ENCODE peak calls at places on chromosome 22, in five cellular contexts. T, K, P, Z and J are unnamed samples.

GRCh38 chr22:40597541-40598453 is 38.7 kb downstream of the MRTFA start:
- DNase-seq in T (no peak), K (no peak), P (no peak), Z (no peak), J (no peak)

GRCh38 chr22:27880778-27881394 is 38.2 kb downstream of the PITPNB start:
- DNase-seq in T (no peak), K (peak), P (peak), Z (peak), J (no peak)

GRCh38 chr22:19848298-19849224 is 6.1 kb downstream of the GNB1L start:
- DNase-seq in T (no peak), K (no peak), P (no peak), Z (no peak), J (no peak)

GRCh38 chr22:20591660-20592310 is 84.4 kb downstream of the MED15 start:
- DNase-seq in T (no peak), K (no peak), P (no peak), Z (no peak), J (no peak)

GRCh38 chr22:40361100-40361499 is 9.3 kb upstream of the SGSM3 start:
- DNase-seq in T (no peak), K (no peak), P (no peak), Z (no peak), J (no peak)

GRCh38 chr22:18935889-18936529 is at the start of gene PRODH:
- DNase-seq in T (no peak), K (no peak), P (no peak), Z (no peak), J (no peak)

GRCh38 chr22:32661296-32661695 is 140.2 kb upstream of the TIMP3 start:
- DNase-seq in T (no peak), K (peak), P (peak), Z (peak), J (peak)

GRCh38 chr22:37998543-37998942 is 14.2 kb upstream of the SOX10 start:
- DNase-seq in T (no peak), K (no peak), P (no peak), Z (no peak), J (no peak)

GRCh38 chr22:45649809-45650208 is 21.8 kb upstream of the ATXN10 start:
- DNase-seq in T (no peak), K (no peak), P (no peak), Z (no peak), J (no peak)

GRCh38 chr22:40637181-40638150 is 947 bp upstream of the MRTFA start:
- DNase-seq in T (no peak), K (peak), P (no peak), Z (peak), J (peak)

GRCh38 chr22:18048441-18048898 is 24.1 kb upstream of the MICAL3 start:
- DNase-seq in T (no peak), K (no peak), P (peak), Z (no peak), J (no peak)

GRCh38 chr22:40211481-40212052 is 33.8 kb downstream of the TNRC6B start:
- DNase-seq in T (no peak), K (no peak), P (no peak), Z (peak), J (no peak)

GRCh38 chr22:18078329-18079041 is 695 bp downstream of the PEX26 start:
- DNase-seq in T (no peak), K (no peak), P (no peak), Z (peak), J (no peak)

GRCh38 chr22:31852691-31853370 is 91.5 kb upstream of the YWHAH start:
- DNase-seq in T (no peak), K (no peak), P (no peak), Z (no peak), J (no peak)

GRCh38 chr22:36658900-36659299 is 44.7 kb downstream of the CACNG2 start:
- DNase-seq in T (no peak), K (no peak), P (no peak), Z (no peak), J (no peak)

GRCh38 chr22:32801436-32802290 is at the start of gene TIMP3:
- DNase-seq in T (peak), K (peak), P (no peak), Z (no peak), J (peak)

GRCh38 chr22:18997306-18997924 is 61.3 kb upstream of the PRODH start:
- DNase-seq in T (no peak), K (no peak), P (no peak), Z (no peak), J (no peak)

GRCh38 chr22:32695451-32695891 is 106.0 kb upstream of the TIMP3 start:
- DNase-seq in T (no peak), K (no peak), P (peak), Z (no peak), J (no peak)

GRCh38 chr22:31922593-31922992 is 21.7 kb upstream of the YWHAH start:
- DNase-seq in T (no peak), K (no peak), P (no peak), Z (peak), J (no peak)

GRCh38 chr22:28799834-28800307 is 498 bp downstream of the XBP1 start:
- DNase-seq in T (peak), K (peak), P (peak), Z (no peak), J (no peak)

GRCh38 chr22:41001722-41002122 is 50.5 kb downstream of the RBX1 start:
- DNase-seq in T (no peak), K (no peak), P (no peak), Z (no peak), J (no peak)

GRCh38 chr22:23696326-23696851 is 5.6 kb downstream of the RGL4 start:
- DNase-seq in T (no peak), K (no peak), P (no peak), Z (peak), J (no peak)

GRCh38 chr22:48880749-48881148 is 946.9 kb downstream of the BRD1 start:
- DNase-seq in T (no peak), K (no peak), P (no peak), Z (no peak), J (no peak)

GRCh38 chr22:39309364-39309861 is 10.0 kb downstream of the RPL3 start:
- DNase-seq in T (no peak), K (no peak), P (no peak), Z (no peak), J (no peak)

GRCh38 chr22:38308791-38309498 is 8.3 kb downstream of the CSNK1E start:
- DNase-seq in T (no peak), K (no peak), P (no peak), Z (no peak), J (no peak)

GRCh38 chr22:45210577-45211431 is 29.9 kb downstream of the KIAA0930 start:
- DNase-seq in T (no peak), K (no peak), P (peak), Z (no peak), J (no peak)

GRCh38 chr22:27614291-27615007 is 187.1 kb downstream of the MN1 start:
- DNase-seq in T (no peak), K (no peak), P (no peak), Z (no peak), J (no peak)

GRCh38 chr22:44667829-44668189 is 34.2 kb upstream of the PRR5 start:
- DNase-seq in T (no peak), K (no peak), P (no peak), Z (no peak), J (no peak)

GRCh38 chr22:49270595-49271368 is 556.9 kb downstream of the BRD1 start:
- DNase-seq in T (no peak), K (no peak), P (no peak), Z (no peak), J (no peak)

GRCh38 chr22:19275919-19276600 is 15.5 kb downstream of the CLTCL1 start:
- DNase-seq in T (no peak), K (no peak), P (no peak), Z (no peak), J (no peak)

GRCh38 chr22:45515678-45516077 is 13.0 kb downstream of the FBLN1 start:
- DNase-seq in T (no peak), K (no peak), P (no peak), Z (no peak), J (no peak)

GRCh38 chr22:31134688-31135087 is 5.6 kb downstream of the PLA2G3 start:
- DNase-seq in T (no peak), K (no peak), P (no peak), Z (no peak), J (no peak)

GRCh38 chr22:27317961-27318360 is 483.6 kb downstream of the MN1 start:
- DNase-seq in T (no peak), K (no peak), P (peak), Z (no peak), J (no peak)

GRCh38 chr22:36862251-36863242 is 1.7 kb downstream of the NCF4 start:
- DNase-seq in T (no peak), K (peak), P (no peak), Z (peak), J (no peak)

GRCh38 chr22:41048791-41049717 is 43.3 kb upstream of the EP300 start:
- DNase-seq in T (peak), K (peak), P (peak), Z (no peak), J (peak)

DNA sequence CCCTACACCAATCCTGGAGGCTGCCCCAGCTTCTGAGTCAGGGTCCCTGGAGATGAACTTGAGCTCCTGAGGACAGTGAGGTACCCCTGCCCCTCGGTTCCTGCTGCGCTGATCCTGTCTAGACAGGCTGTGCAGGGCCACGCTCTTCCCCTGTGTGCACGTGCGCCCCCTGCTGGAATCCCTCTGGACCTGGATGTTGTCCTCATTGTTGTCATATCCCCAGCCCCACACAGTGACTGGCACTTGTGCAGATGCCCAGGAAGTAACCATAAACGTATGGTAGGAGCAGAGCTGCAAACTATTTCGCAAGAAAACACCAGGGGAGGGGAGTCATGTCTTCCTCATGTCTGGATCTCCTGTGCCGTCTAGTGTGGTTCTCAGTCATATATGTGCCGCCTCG is 114.7 kb downstream of the CRYBB2 start:
- DNase-seq in T (no peak), K (peak), P (no peak), Z (peak), J (no peak)
- TF ChIP-seq CTCF in T (no peak), K (peak), P (peak), Z (peak), J (no peak)

GRCh38 chr22:46828323-46829139 is 66.1 kb downstream of the TBC1D22A start:
- DNase-seq in T (no peak), K (no peak), P (no peak), Z (no peak), J (no peak)

GRCh38 chr22:46825145-46825544 is 62.7 kb downstream of the TBC1D22A start:
- DNase-seq in T (no peak), K (no peak), P (no peak), Z (no peak), J (no peak)

GRCh38 chr22:46826438-46826837 is 64.0 kb downstream of the TBC1D22A start:
- DNase-seq in T (no peak), K (no peak), P (no peak), Z (no peak), J (no peak)

GRCh38 chr22:46827781-46828180 is 65.3 kb downstream of the TBC1D22A start:
- DNase-seq in T (no peak), K (no peak), P (no peak), Z (no peak), J (no peak)

DNA sequence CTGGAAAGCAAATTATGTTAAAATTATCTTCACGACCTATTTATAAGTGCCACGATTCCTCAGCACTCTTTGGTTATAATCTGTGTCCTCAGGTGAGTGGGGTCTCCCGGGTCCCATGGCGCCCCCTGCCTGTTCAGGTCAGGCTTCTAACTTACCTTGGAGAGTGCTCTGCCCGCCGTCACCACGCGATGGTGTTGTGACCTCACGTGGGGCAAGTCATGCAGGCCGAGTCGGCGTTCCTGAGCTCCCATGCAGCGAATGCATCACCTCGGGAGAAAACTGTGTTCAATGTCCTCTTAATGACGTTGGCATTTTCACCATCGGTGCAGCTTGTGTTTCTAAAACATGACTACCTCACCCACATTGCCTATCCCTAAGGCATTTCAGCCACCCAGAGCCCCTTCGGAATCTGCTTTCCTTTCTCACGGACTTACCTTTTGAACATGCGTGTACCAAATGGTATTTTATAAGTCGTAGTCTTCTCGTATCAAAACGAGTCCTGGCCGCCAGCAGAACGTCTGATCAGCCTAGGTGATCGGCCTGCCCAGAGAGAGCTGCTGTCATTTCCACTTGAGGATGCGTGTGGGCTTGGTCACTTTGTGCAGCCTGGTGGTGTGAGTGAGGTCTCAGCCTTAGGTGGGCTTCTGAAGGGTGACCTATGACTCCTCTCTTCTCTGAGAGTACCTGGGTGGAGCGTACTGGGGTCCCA is 64.8 kb downstream of the TBC1D22A start:
- DNase-seq in T (no peak), K (no peak), P (no peak), Z (no peak), J (no peak)
- TF ChIP-seq CTCF in T (no peak), K (no peak), P (no peak), Z (no peak), J (no peak)

DNA sequence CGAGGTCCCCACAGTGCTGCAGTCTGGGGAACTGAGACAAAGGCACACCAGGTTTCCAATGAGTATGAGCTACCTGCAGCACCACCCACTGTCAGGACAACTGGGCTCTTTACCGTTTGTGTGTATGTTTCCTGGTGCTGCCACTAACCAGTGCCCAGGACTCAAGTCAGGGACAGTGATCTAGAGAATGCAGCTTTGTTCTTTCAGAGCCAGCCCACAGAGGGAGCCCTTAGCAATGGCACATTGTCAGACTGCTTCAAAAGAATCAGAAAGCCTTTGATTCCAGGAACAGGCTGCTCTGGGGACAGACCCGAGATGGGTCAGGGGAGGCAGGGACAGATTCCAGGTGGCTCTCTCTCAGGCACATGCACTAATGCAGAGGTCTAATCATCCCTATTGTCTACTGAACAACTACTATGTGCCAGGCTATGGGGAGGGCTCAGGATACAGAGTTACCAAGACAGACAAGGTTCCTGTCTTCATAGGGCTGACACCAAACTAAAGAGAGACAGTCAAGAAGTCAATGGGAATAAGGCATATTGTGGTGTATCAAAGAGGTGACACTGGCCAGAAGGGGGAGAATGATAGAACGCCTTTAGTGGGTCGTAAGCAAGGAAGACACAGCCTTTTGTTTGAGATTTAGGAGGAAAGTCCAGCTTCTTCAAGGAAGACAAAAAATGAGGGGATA is 103.7 kb downstream of the VPREB1 start:
- DNase-seq in T (no peak), K (no peak), P (no peak), Z (no peak), J (no peak)
- TF ChIP-seq CTCF in T (no peak), K (peak), P (peak), Z (no peak), J (no peak)

DNA sequence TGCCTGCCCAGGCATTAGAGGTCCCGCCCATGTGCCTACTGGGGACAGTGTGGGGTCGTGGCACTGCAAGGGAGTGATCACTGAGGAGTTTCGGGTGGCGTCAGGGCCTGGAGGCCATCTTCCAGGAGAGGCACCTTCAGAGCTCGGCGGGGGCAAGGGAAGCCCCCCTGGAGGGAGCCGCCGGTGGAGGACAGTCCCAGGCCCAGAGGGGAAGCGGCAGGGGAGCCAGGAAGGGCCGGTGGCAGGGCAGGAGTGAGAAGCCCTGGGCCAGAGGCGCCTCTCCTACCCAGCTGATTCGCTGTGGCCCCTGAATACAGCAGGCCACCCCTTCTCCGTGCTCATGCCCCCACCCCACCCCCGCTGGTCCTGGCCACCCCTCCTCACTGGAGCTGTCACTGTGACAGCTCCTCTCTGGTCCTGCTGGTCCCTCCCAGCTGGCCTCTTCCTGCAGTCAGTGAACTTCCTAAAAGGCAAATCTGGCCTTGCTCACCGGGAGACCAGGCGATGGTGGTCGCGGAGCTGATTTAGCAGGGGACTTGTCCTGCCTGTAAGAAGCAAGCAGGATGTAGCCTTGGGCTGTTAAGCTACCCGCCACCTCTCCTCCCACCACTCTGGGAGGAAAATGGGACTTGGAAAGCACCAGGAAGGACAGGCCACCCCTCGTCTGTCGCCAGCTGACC is 2.1 kb upstream of the MAPK11 start:
- DNase-seq in T (no peak), K (no peak), P (no peak), Z (no peak), J (no peak)
- TF ChIP-seq CTCF in T (no peak), K (no peak), P (no peak), Z (no peak), J (no peak)

GRCh38 chr22:29820941-29821789 is 16.9 kb downstream of the ASCC2 start:
- DNase-seq in T (peak), K (peak), P (peak), Z (peak), J (peak)
- TF ChIP-seq CTCF in T (no peak), K (no peak), P (no peak), Z (no peak), J (no peak)

DNA sequence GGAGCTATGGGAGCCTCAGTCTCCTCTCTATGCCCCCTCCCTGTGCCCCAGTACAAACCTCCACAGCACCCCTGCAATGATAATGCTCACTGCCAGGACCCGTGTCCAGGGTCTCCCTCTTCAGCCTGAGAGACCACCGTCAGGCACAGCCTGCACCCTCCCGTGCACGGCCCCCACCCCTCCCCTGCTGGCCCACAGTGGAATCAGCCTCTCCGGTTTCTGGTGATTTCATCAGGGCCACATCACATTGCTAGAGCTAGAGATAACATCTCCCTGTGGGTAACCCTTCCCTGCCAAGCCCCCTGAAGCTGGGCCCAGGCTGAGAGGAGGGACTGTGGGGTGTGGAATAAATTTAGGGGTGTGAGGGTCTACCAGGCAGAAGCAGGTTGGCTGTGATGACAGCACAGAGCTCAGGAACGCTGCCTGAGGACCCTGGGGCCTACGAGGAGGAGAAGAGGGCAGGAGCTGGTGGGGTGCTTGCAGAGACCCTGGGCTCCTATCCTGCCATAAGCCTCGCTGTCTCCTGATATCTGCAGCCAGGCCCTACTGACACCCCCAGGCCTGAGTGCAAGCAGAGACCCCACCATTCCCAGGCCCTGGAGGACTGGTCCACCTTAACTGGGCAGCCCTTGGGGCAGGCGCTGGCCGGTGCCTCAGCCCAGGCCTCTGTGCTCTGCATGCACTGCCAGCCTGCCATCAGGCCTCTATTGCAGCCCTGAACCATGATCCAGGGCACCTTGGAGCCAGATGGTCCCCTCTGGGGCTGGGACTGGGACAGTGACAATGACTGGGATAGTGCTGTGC is at the start of gene KLHDC7B:
- DNase-seq in T (no peak), K (no peak), P (no peak), Z (peak), J (no peak)
- TF ChIP-seq CTCF in T (no peak), K (no peak), P (peak), Z (peak), J (no peak)

GRCh38 chr22:34804588-34804987 is 261.4 kb upstream of the ISX start:
- DNase-seq in T (no peak), K (no peak), P (no peak), Z (no peak), J (no peak)
- TF ChIP-seq CTCF in T (no peak), K (no peak), P (no peak), Z (no peak), J (no peak)